ENCODE peak calls at places on chromosomes 7 and 10, in seven cellular contexts. M is neural progenitor cell; U is ascending aorta; S is hypothalamus; E is A549; R is aorta; G is effector CD4-positive, alpha-beta T cell. Y is an unnamed sample.

GRCh38 chr7:22866965-22867364 is 44.3 kb upstream of the TOMM7 start:
- DNase-seq in G (no peak), R (no peak), E (no peak), S (no peak), U (no peak), M (no peak), Y (no peak)

GRCh38 chr10:48522011-48522765 is 82.7 kb downstream of the ARHGAP22 start:
- DNase-seq in R (no peak), G (no peak), U (no peak), S (no peak), M (no peak), E (no peak), Y (no peak)

GRCh38 chr10:17758200-17758599 is 6.2 kb downstream of the TMEM236 start:
- DNase-seq in R (no peak), S (no peak), E (no peak), U (no peak), G (no peak), M (no peak), Y (no peak)

GRCh38 chr7:45920543-45921380 is at the start of gene IGFBP3:
- DNase-seq in E (peak), S (no peak), U (peak), R (peak), M (peak), G (no peak), Y (peak)

GRCh38 chr7:156895024-156895780 is 2.2 kb upstream of the LMBR1 start:
- DNase-seq in R (no peak), G (no peak), S (no peak), U (no peak), M (no peak), E (no peak), Y (no peak)

GRCh38 chr7:21251166-21251806 is 176.6 kb upstream of the SP4 start:
- DNase-seq in E (no peak), U (no peak), M (peak), R (no peak), G (no peak), S (no peak), Y (no peak)

GRCh38 chr7:132234751-132235150 is 341.5 kb downstream of the PLXNA4 start:
- DNase-seq in M (no peak), G (no peak), E (no peak), R (no peak), U (no peak), S (no peak), Y (no peak)

GRCh38 chr7:34622771-34623250 is 35.2 kb upstream of the NPSR1 start:
- DNase-seq in S (no peak), U (no peak), M (no peak), E (no peak), G (no peak), R (no peak), Y (no peak)

GRCh38 chr10:47425813-47426419 is 41.8 kb upstream of the ZNF488 start:
- DNase-seq in R (no peak), U (no peak), G (no peak), M (no peak), S (no peak), E (no peak), Y (no peak)

GRCh38 chr7:105268056-105268455 is 120.7 kb downstream of the SRPK2 start:
- DNase-seq in E (peak), G (no peak), R (no peak), M (no peak), S (no peak), U (no peak), Y (no peak)

GRCh38 chr7:29285451-29285807 is 90.9 kb downstream of the CHN2 start:
- DNase-seq in E (peak), M (no peak), R (no peak), S (no peak), G (no peak), U (no peak), Y (no peak)

GRCh38 chr10:124142960-124143359 is 49.6 kb upstream of the CHST15 start:
- DNase-seq in U (peak), M (no peak), R (no peak), S (no peak), G (no peak), E (no peak), Y (no peak)

GRCh38 chr7:23378996-23379395 is 79.9 kb downstream of the MALSU1 start:
- DNase-seq in U (no peak), R (no peak), E (no peak), S (no peak), G (no peak), M (no peak), Y (no peak)

GRCh38 chr7:32501522-32501921 is 6.2 kb downstream of the AVL9 start:
- DNase-seq in R (no peak), S (no peak), G (no peak), M (no peak), E (no peak), U (no peak), Y (no peak)

GRCh38 chr7:76509931-76510877 is at the start of gene UPK3B:
- DNase-seq in E (peak), M (peak), U (no peak), G (no peak), R (peak), S (no peak), Y (peak)

GRCh38 chr7:47227762-47228177 is 354.1 kb downstream of the TNS3 start:
- DNase-seq in M (no peak), G (no peak), E (no peak), S (peak), R (no peak), U (no peak), Y (no peak)

GRCh38 chr10:13485623-13486022 is 43.2 kb downstream of the BEND7 start:
- DNase-seq in S (no peak), G (no peak), U (no peak), R (no peak), M (no peak), E (peak), Y (no peak)

GRCh38 chr10:49385939-49386922 is 9.7 kb downstream of the DRGX start:
- DNase-seq in R (peak), U (no peak), G (no peak), M (no peak), S (no peak), E (no peak), Y (no peak)

GRCh38 chr10:116440330-116441030 is 12.8 kb downstream of the PNLIPRP3 start:
- DNase-seq in E (no peak), R (no peak), U (no peak), G (no peak), M (no peak), S (no peak), Y (no peak)

GRCh38 chr7:111115966-111116365 is 25.0 kb downstream of the LRRN3 start:
- DNase-seq in S (no peak), M (no peak), U (no peak), R (no peak), E (no peak), G (no peak), Y (no peak)

GRCh38 chr7:91181949-91182348 is 82.3 kb upstream of the FZD1 start:
- DNase-seq in R (no peak), M (no peak), S (no peak), U (no peak), E (no peak), G (no peak), Y (no peak)

GRCh38 chr7:13265271-13265670 is 577.8 kb downstream of the ARL4A start:
- DNase-seq in E (no peak), U (no peak), R (no peak), S (no peak), G (no peak), M (no peak), Y (no peak)

GRCh38 chr7:74272305-74273038 is 16.7 kb upstream of the CLIP2 start:
- DNase-seq in E (peak), U (peak), S (peak), R (peak), M (no peak), G (no peak), Y (peak)

GRCh38 chr7:74103219-74103772 is 19.7 kb downstream of the LIMK1 start:
- DNase-seq in R (no peak), G (no peak), S (no peak), M (no peak), E (no peak), U (no peak), Y (no peak)

GRCh38 chr7:116951366-116952292 is 1.7 kb upstream of the ST7 start:
- DNase-seq in S (no peak), M (no peak), U (no peak), G (no peak), E (no peak), R (no peak), Y (no peak)

GRCh38 chr10:122113161-122113944 is 124.4 kb downstream of the TACC2 start:
- DNase-seq in M (peak), S (no peak), G (no peak), E (peak), R (peak), U (peak), Y (peak)

GRCh38 chr7:118183254-118183585 is 744 bp upstream of the LSM8 start:
- DNase-seq in E (peak), U (no peak), G (no peak), M (no peak), S (no peak), R (no peak), Y (no peak)

GRCh38 chr10:65571011-65571570 is 1354.7 kb upstream of the LRRTM3 start:
- DNase-seq in M (peak), S (no peak), U (no peak), E (peak), G (no peak), R (no peak), Y (no peak)

GRCh38 chr10:71805776-71806705 is 32.7 kb upstream of the VSIR start:
- DNase-seq in S (no peak), U (no peak), G (no peak), M (peak), E (peak), R (peak), Y (no peak)

GRCh38 chr10:72720814-72721665 is 29.1 kb downstream of the MCU start:
- DNase-seq in E (no peak), R (no peak), S (no peak), U (no peak), G (no peak), M (no peak), Y (no peak)

GRCh38 chr10:29957887-29958330 is 101.5 kb downstream of the JCAD start:
- DNase-seq in G (no peak), S (no peak), R (peak), E (no peak), U (peak), M (no peak), Y (no peak)

GRCh38 chr7:73622527-73622908 is 1.8 kb downstream of the MLXIPL start:
- DNase-seq in R (no peak), U (no peak), S (no peak), M (no peak), E (no peak), G (no peak), Y (no peak)

GRCh38 chr7:36496576-36496975 is 106.9 kb downstream of the ANLN start:
- DNase-seq in S (no peak), U (no peak), E (no peak), R (no peak), M (no peak), G (no peak), Y (no peak)

GRCh38 chr10:132133005-132133404 is 53.7 kb upstream of the DPYSL4 start:
- DNase-seq in R (peak), M (peak), S (peak), U (no peak), E (no peak), G (no peak), Y (peak)

Y was measured in Right ventricle myocardium inferior.